ENCODE peak calls at places on chromosomes 2 and 18, in four cellular contexts. K is fibroblast of the aortic adventitia, V is upper lobe of right lung, Y is neural progenitor cell. N is an unnamed sample.

GRCh38 chr2:30826481-30826880 is 19.2 kb upstream of the CAPN13 start:
- DNase-seq in Y (no peak), K (no peak), V (no peak), N (no peak)

GRCh38 chr2:60247471-60247870 is 306.0 kb downstream of the BCL11A start:
- DNase-seq in V (no peak), Y (peak; percentile 74), K (no peak), N (no peak)

GRCh38 chr2:207768168-207768890 is 1.4 kb downstream of the FZD5 start:
- DNase-seq in Y (peak; percentile 76), V (peak; percentile 78), K (peak; percentile 39), N (peak; percentile 46)

GRCh38 chr2:58341047-58341446 is 99.9 kb upstream of the FANCL start:
- DNase-seq in K (no peak), Y (no peak), V (no peak), N (no peak)

GRCh38 chr2:20999906-21000645 is 43.8 kb downstream of the APOB start:
- DNase-seq in Y (no peak), K (no peak), V (no peak), N (no peak)

GRCh38 chr2:177165731-177166711 is 46.6 kb upstream of the HNRNPA3 start:
- DNase-seq in Y (no peak), V (no peak), K (peak; percentile 88), N (peak; percentile 40)

GRCh38 chr2:237557633-237558015 is 8.8 kb upstream of the PRLH start:
- DNase-seq in V (peak; percentile 47), Y (no peak), K (no peak), N (no peak)

GRCh38 chr18:80044072-80044471 is 9.8 kb downstream of the RBFA start:
- DNase-seq in Y (no peak), K (no peak), V (no peak), N (no peak)

GRCh38 chr2:130300970-130301348 is 41.7 kb upstream of the IMP4 start:
- DNase-seq in Y (no peak), V (peak; percentile 42), K (no peak), N (no peak)
- H3K4me3 ChIP-seq in Y (no peak overlapping the region), V (no peak overlapping the region), K (no peak overlapping the region), N (no peak overlapping the region)

GRCh38 chr2:8120979-8121825 is 560.7 kb upstream of the ID2 start:
- DNase-seq in V (no peak), Y (no peak), K (peak; percentile 65), N (no peak)
- H3K4me3 ChIP-seq in V (no peak overlapping the region), Y (no peak overlapping the region), K (no peak overlapping the region), N (no peak overlapping the region)

GRCh38 chr2:180143633-180144032 is 136.5 kb upstream of the CWC22 start:
- DNase-seq in K (no peak), Y (no peak), V (no peak), N (no peak)

GRCh38 chr2:180146541-180146940 is 139.4 kb upstream of the CWC22 start:
- DNase-seq in K (no peak), Y (no peak), V (no peak), N (no peak)

GRCh38 chr2:180145163-180145562 is 138.1 kb upstream of the CWC22 start:
- DNase-seq in K (no peak), V (no peak), Y (peak; percentile 11), N (no peak)

GRCh38 chr2:180144311-180144813 is 137.3 kb upstream of the CWC22 start:
- DNase-seq in K (no peak), Y (no peak), V (no peak), N (no peak)

GRCh38 chr2:180146114-180146513 is 139.0 kb upstream of the CWC22 start:
- DNase-seq in V (no peak), K (no peak), Y (no peak), N (no peak)
- H3K4me3 ChIP-seq in V (no peak overlapping the region), K (no peak overlapping the region), Y (no peak overlapping the region), N (no peak overlapping the region)

GRCh38 chr2:12451726-12452125 is 265.0 kb upstream of the TRIB2 start:
- DNase-seq in Y (no peak), K (peak; percentile 32), V (no peak), N (no peak)
- H3K4me3 ChIP-seq in Y (no peak overlapping the region), K (no peak overlapping the region), V (no peak overlapping the region), N (no peak overlapping the region)

N was measured in astrocyte of the spinal cord.